ENCODE peak calls at places on chromosomes 1 and 21, in nine cellular contexts. One of them, this sample, is unnamed.

GRCh38 chr1:3011631-3012510 is 9.4 kb upstream of the ACTRT2 start:
- DNase-seq in prostate gland: no peak
- DNase-seq in body of pancreas: no peak
- DNase-seq in breast epithelium: peak; percentile 37
- DNase-seq in colonic mucosa: no peak
- DNase-seq in psoas muscle: peak; percentile 28
- DNase-seq in GM23338: no peak
- DNase-seq in stomach: no peak
- DNase-seq in adrenal gland: no peak
- DNase-seq in this sample: no peak

GRCh38 chr1:21574464-21575151 is 65.4 kb downstream of the ALPL start:
- DNase-seq in prostate gland: peak; percentile 20
- DNase-seq in body of pancreas: no peak
- DNase-seq in breast epithelium: peak; percentile 60
- DNase-seq in colonic mucosa: no peak
- DNase-seq in psoas muscle: peak; percentile 77
- DNase-seq in GM23338: peak; percentile 72
- DNase-seq in stomach: peak; percentile 48
- DNase-seq in adrenal gland: no peak
- DNase-seq in this sample: peak; percentile 82

GRCh38 chr1:205537386-205538018 is 33.0 kb downstream of the CDK18 start:
- DNase-seq in prostate gland: no peak
- DNase-seq in body of pancreas: peak; percentile 4
- DNase-seq in breast epithelium: no peak
- DNase-seq in colonic mucosa: peak; percentile 15
- DNase-seq in psoas muscle: peak; percentile 5
- DNase-seq in GM23338: no peak
- DNase-seq in stomach: no peak
- DNase-seq in adrenal gland: no peak
- DNase-seq in this sample: no peak

GRCh38 chr21:45364464-45365185 is 40.3 kb upstream of the COL18A1 start:
- DNase-seq in prostate gland: no peak
- DNase-seq in body of pancreas: peak; percentile 47
- DNase-seq in breast epithelium: no peak
- DNase-seq in colonic mucosa: no peak
- DNase-seq in psoas muscle: peak; percentile 63
- DNase-seq in GM23338: no peak
- DNase-seq in stomach: no peak
- DNase-seq in adrenal gland: no peak
- DNase-seq in this sample: peak; percentile 76

GRCh38 chr1:30524840-30525617 is 198.4 kb downstream of the MATN1 start:
- DNase-seq in prostate gland: no peak
- DNase-seq in body of pancreas: no peak
- DNase-seq in breast epithelium: no peak
- DNase-seq in colonic mucosa: no peak
- DNase-seq in psoas muscle: no peak
- DNase-seq in GM23338: no peak
- DNase-seq in stomach: peak; percentile 20
- DNase-seq in adrenal gland: no peak
- DNase-seq in this sample: no peak

GRCh38 chr1:155934097-155934932 is at the start of gene KHDC4:
- DNase-seq in prostate gland: peak; percentile 98
- DNase-seq in body of pancreas: peak; percentile 96
- DNase-seq in breast epithelium: peak; percentile 95
- DNase-seq in colonic mucosa: peak; percentile 97
- DNase-seq in psoas muscle: peak; percentile 97
- DNase-seq in GM23338: peak; percentile 99
- DNase-seq in stomach: peak; percentile 97
- DNase-seq in adrenal gland: peak; percentile 95
- DNase-seq in this sample: peak; percentile 96

GRCh38 chr1:76190749-76191424 is 116.3 kb downstream of the ST6GALNAC3 start:
- DNase-seq in prostate gland: no peak
- DNase-seq in body of pancreas: no peak
- DNase-seq in breast epithelium: no peak
- DNase-seq in colonic mucosa: no peak
- DNase-seq in psoas muscle: no peak
- DNase-seq in GM23338: no peak
- DNase-seq in stomach: no peak
- DNase-seq in adrenal gland: no peak
- DNase-seq in this sample: no peak

GRCh38 chr1:81706650-81707435 is 93.9 kb upstream of the ADGRL2 start:
- DNase-seq in prostate gland: no peak
- DNase-seq in body of pancreas: no peak
- DNase-seq in breast epithelium: no peak
- DNase-seq in colonic mucosa: no peak
- DNase-seq in psoas muscle: no peak
- DNase-seq in GM23338: no peak
- DNase-seq in stomach: no peak
- DNase-seq in adrenal gland: no peak
- DNase-seq in this sample: no peak

GRCh38 chr1:55716151-55716550 is 501.0 kb upstream of the USP24 start:
- DNase-seq in prostate gland: no peak
- DNase-seq in body of pancreas: no peak
- DNase-seq in breast epithelium: no peak
- DNase-seq in colonic mucosa: no peak
- DNase-seq in psoas muscle: no peak
- DNase-seq in GM23338: no peak
- DNase-seq in stomach: no peak
- DNase-seq in adrenal gland: no peak
- DNase-seq in this sample: no peak

GRCh38 chr1:48939828-48940227 is 163.1 kb upstream of the BEND5 start:
- DNase-seq in prostate gland: no peak
- DNase-seq in body of pancreas: no peak
- DNase-seq in breast epithelium: no peak
- DNase-seq in colonic mucosa: no peak
- DNase-seq in psoas muscle: no peak
- DNase-seq in GM23338: no peak
- DNase-seq in stomach: no peak
- DNase-seq in adrenal gland: no peak
- DNase-seq in this sample: no peak

GRCh38 chr1:156726549-156727226 is 1.6 kb upstream of the METTL25B start:
- DNase-seq in prostate gland: no peak
- DNase-seq in body of pancreas: peak; percentile 48
- DNase-seq in breast epithelium: no peak
- DNase-seq in colonic mucosa: peak; percentile 79
- DNase-seq in psoas muscle: no peak
- DNase-seq in GM23338: peak; percentile 88
- DNase-seq in stomach: peak; percentile 50
- DNase-seq in adrenal gland: no peak
- DNase-seq in this sample: peak; percentile 10

GRCh38 chr1:103416681-103417318 is 108.7 kb upstream of the RNPC3 start:
- DNase-seq in prostate gland: no peak
- DNase-seq in body of pancreas: no peak
- DNase-seq in breast epithelium: no peak
- DNase-seq in colonic mucosa: no peak
- DNase-seq in psoas muscle: no peak
- DNase-seq in GM23338: peak; percentile 9
- DNase-seq in stomach: no peak
- DNase-seq in adrenal gland: no peak
- DNase-seq in this sample: no peak

GRCh38 chr1:53557830-53558784 is 98.9 kb downstream of the DMRTB1 start:
- DNase-seq in prostate gland: no peak
- DNase-seq in body of pancreas: no peak
- DNase-seq in breast epithelium: peak; percentile 24
- DNase-seq in colonic mucosa: no peak
- DNase-seq in psoas muscle: no peak
- DNase-seq in GM23338: no peak
- DNase-seq in stomach: no peak
- DNase-seq in adrenal gland: no peak
- DNase-seq in this sample: no peak

GRCh38 chr1:21149862-21150432 is 26.8 kb downstream of the EIF4G3 start:
- DNase-seq in prostate gland: no peak
- DNase-seq in body of pancreas: no peak
- DNase-seq in breast epithelium: no peak
- DNase-seq in colonic mucosa: no peak
- DNase-seq in psoas muscle: no peak
- DNase-seq in GM23338: peak; percentile 31
- DNase-seq in stomach: no peak
- DNase-seq in adrenal gland: no peak
- DNase-seq in this sample: peak; percentile 39

GRCh38 chr1:116951175-116951935 is 41.6 kb downstream of the PTGFRN start:
- DNase-seq in prostate gland: no peak
- DNase-seq in body of pancreas: no peak
- DNase-seq in breast epithelium: no peak
- DNase-seq in colonic mucosa: peak; percentile 30
- DNase-seq in psoas muscle: peak; percentile 60
- DNase-seq in GM23338: no peak
- DNase-seq in stomach: no peak
- DNase-seq in adrenal gland: peak; percentile 44
- DNase-seq in this sample: no peak

GRCh38 chr1:54792686-54793282 is 8.3 kb downstream of the TTC22 start:
- DNase-seq in prostate gland: peak; percentile 15
- DNase-seq in body of pancreas: no peak
- DNase-seq in breast epithelium: no peak
- DNase-seq in colonic mucosa: no peak
- DNase-seq in psoas muscle: peak; percentile 27
- DNase-seq in GM23338: no peak
- DNase-seq in stomach: no peak
- DNase-seq in adrenal gland: no peak
- DNase-seq in this sample: no peak

GRCh38 chr1:235892734-235893413 is 26.2 kb upstream of the LYST start:
- DNase-seq in prostate gland: no peak
- DNase-seq in body of pancreas: no peak
- DNase-seq in breast epithelium: no peak
- DNase-seq in colonic mucosa: no peak
- DNase-seq in psoas muscle: no peak
- DNase-seq in GM23338: no peak
- DNase-seq in stomach: no peak
- DNase-seq in adrenal gland: no peak
- DNase-seq in this sample: no peak

GRCh38 chr1:18007391-18008106 is 100.0 kb upstream of the IGSF21 start:
- DNase-seq in prostate gland: no peak
- DNase-seq in body of pancreas: no peak
- DNase-seq in breast epithelium: no peak
- DNase-seq in colonic mucosa: no peak
- DNase-seq in psoas muscle: peak; percentile 71
- DNase-seq in GM23338: no peak
- DNase-seq in stomach: no peak
- DNase-seq in adrenal gland: no peak
- DNase-seq in this sample: no peak
- H3K4me1 ChIP-seq in prostate gland: no peaks in the 10 kb centered on the region
- H3K4me1 ChIP-seq in body of pancreas: peaks cover 14% of the 10 kb centered on the region
- H3K4me1 ChIP-seq in breast epithelium: no peaks in the 10 kb centered on the region
- H3K4me1 ChIP-seq in colonic mucosa: no peaks in the 10 kb centered on the region
- H3K4me1 ChIP-seq in psoas muscle: no peaks in the 10 kb centered on the region
- H3K4me1 ChIP-seq in GM23338: peaks cover 9% of the 10 kb centered on the region
- H3K4me1 ChIP-seq in stomach: no peaks in the 10 kb centered on the region
- H3K4me1 ChIP-seq in adrenal gland: no peaks in the 10 kb centered on the region
- H3K4me1 ChIP-seq in this sample: no peaks in the 10 kb centered on the region

DNA sequence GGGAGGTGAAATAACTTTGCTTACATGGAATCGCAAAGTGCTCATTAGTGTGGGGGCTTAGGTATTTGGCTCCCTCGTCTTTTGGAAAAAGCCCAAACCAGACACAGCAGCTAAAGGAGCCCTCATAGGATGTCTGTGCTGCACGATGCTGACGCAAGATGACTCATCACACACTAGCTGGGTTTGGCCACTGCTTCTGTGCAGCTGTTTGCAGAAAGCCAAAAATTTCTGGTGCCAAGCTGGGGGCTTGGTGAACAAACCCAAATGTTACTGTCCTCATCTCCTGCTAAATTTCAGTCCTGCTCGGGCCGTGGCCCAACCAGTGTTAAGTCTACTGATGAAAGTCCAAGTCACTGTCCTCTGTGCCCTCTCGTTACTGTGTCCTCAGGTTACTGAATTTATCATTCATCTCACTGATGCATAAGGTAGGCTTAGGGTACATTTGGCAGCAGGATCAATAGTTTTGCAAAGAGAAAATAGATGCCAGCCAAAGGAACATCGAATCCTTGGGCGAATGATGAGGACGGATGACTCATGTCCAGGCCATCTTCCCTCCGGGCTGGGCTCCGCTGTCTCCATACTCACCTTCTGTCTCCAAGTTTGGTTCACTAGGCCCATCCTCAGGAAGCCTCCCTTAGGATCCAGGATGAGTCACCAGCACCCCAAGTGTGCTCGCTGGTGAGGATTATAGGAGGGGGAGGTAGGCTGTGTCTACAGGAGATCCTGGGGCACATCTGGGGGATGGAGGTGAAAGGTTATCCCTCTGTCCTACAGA is 177.7 kb downstream of the ADSS2 start:
- DNase-seq in prostate gland: no peak
- DNase-seq in body of pancreas: peak; percentile 20
- DNase-seq in breast epithelium: no peak
- DNase-seq in colonic mucosa: peak; percentile 41
- DNase-seq in psoas muscle: peak; percentile 61
- DNase-seq in GM23338: no peak
- DNase-seq in stomach: peak; percentile 29
- DNase-seq in adrenal gland: peak; percentile 65
- DNase-seq in this sample: peak; percentile 51
- TF ChIP-seq CTCF in prostate gland: no peak
- TF ChIP-seq CTCF in body of pancreas: no peak
- TF ChIP-seq CTCF in breast epithelium: no peak
- TF ChIP-seq CTCF in colonic mucosa: no peak
- TF ChIP-seq CTCF in psoas muscle: no peak
- TF ChIP-seq CTCF in GM23338: no peak
- TF ChIP-seq CTCF in stomach: no peak
- TF ChIP-seq CTCF in adrenal gland: no peak
- TF ChIP-seq CTCF in this sample: no peak

DNA sequence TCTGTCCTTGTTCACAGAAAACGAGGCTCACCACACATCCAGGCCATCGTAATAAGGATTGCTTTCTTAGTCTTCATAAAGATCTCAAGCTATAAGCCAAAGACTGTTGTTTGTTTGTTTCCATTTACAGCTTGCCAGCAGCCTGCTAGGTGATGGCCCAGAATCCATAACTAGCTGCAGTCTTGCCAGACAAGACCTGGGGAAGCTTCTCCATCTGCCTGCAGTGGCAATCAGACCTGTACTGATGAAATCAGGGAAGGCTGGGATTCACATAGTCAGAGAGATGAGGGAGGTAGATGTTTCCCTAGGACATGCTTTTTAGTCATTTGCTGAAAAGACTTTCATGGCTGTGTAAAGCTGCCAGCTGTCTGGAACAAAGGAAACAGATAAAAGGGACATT is 51.1 kb downstream of the MT1HL1 start:
- DNase-seq in prostate gland: no peak
- DNase-seq in body of pancreas: no peak
- DNase-seq in breast epithelium: no peak
- DNase-seq in colonic mucosa: no peak
- DNase-seq in psoas muscle: no peak
- DNase-seq in GM23338: no peak
- DNase-seq in stomach: no peak
- DNase-seq in adrenal gland: no peak
- DNase-seq in this sample: no peak
- H3K27ac ChIP-seq in prostate gland: no peak overlapping the region
- H3K27ac ChIP-seq in body of pancreas: no peak overlapping the region
- H3K27ac ChIP-seq in breast epithelium: no peak overlapping the region
- H3K27ac ChIP-seq in colonic mucosa: no peak overlapping the region
- H3K27ac ChIP-seq in psoas muscle: no peak overlapping the region
- H3K27ac ChIP-seq in GM23338: no peak overlapping the region
- H3K27ac ChIP-seq in stomach: no peak overlapping the region
- H3K27ac ChIP-seq in adrenal gland: no peak overlapping the region
- H3K27ac ChIP-seq in this sample: no peak overlapping the region

DNA sequence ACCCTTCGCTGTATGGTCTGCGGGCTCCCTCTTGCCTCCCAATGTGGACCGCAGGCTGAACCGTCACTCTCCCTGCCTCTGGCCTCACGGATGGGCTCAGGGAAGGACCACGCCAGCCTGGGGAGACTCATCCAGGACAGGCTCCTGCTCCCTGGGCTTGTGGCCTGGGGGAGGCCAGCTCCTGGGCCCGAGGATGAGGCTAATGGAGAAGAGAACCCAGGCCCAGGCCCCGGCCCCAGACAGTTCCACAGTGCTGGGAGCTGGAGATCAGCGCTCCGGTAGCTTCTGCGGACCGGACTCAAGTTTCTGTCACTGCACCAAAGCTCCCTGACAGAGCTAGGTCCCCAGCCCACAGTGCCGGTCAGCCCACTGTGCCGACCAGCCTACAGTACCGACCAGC is 13.4 kb upstream of the PLEKHG5 start:
- DNase-seq in prostate gland: no peak
- DNase-seq in body of pancreas: no peak
- DNase-seq in breast epithelium: no peak
- DNase-seq in colonic mucosa: no peak
- DNase-seq in psoas muscle: no peak
- DNase-seq in GM23338: no peak
- DNase-seq in stomach: no peak
- DNase-seq in adrenal gland: no peak
- DNase-seq in this sample: no peak
- H3K4me1 ChIP-seq in prostate gland: no peaks in the 10 kb centered on the region
- H3K4me1 ChIP-seq in body of pancreas: peaks cover 5% of the 10 kb centered on the region
- H3K4me1 ChIP-seq in breast epithelium: no peaks in the 10 kb centered on the region
- H3K4me1 ChIP-seq in colonic mucosa: no peaks in the 10 kb centered on the region
- H3K4me1 ChIP-seq in psoas muscle: peaks cover 25% of the 10 kb centered on the region
- H3K4me1 ChIP-seq in GM23338: no peaks in the 10 kb centered on the region
- H3K4me1 ChIP-seq in stomach: peaks cover 13% of the 10 kb centered on the region
- H3K4me1 ChIP-seq in adrenal gland: peaks cover 43% of the 10 kb centered on the region
- H3K4me1 ChIP-seq in this sample: peaks cover 30% of the 10 kb centered on the region